ENCODE peak calls at places on chromosomes 3 and 15, in five cellular contexts. One of them, this sample, is unnamed.

GRCh38 chr15:75042730-75043508 is 19.5 kb downstream of the PPCDC start:
- DNase-seq in ureter: peak
- DNase-seq in M059J: peak
- DNase-seq in mesenteric fat pad: peak
- DNase-seq in T-helper 9 cell: peak
- DNase-seq in this sample: peak

GRCh38 chr3:4994823-4995499 is 15.7 kb downstream of the BHLHE40 start:
- DNase-seq in ureter: peak
- DNase-seq in M059J: peak
- DNase-seq in mesenteric fat pad: no peak
- DNase-seq in T-helper 9 cell: no peak
- DNase-seq in this sample: peak

GRCh38 chr3:60133269-60133877 is 1083.5 kb upstream of the CFAP20DC start:
- DNase-seq in ureter: no peak
- DNase-seq in M059J: no peak
- DNase-seq in mesenteric fat pad: no peak
- DNase-seq in T-helper 9 cell: no peak
- DNase-seq in this sample: peak

GRCh38 chr15:94057305-94057704 is 174.1 kb upstream of the MCTP2 start:
- DNase-seq in ureter: no peak
- DNase-seq in M059J: no peak
- DNase-seq in mesenteric fat pad: no peak
- DNase-seq in T-helper 9 cell: no peak
- DNase-seq in this sample: peak

GRCh38 chr3:39095778-39096177 is 11.6 kb downstream of the GORASP1 start:
- DNase-seq in ureter: peak
- DNase-seq in M059J: no peak
- DNase-seq in mesenteric fat pad: no peak
- DNase-seq in T-helper 9 cell: no peak
- DNase-seq in this sample: no peak

GRCh38 chr15:77599899-77600298 is 32.8 kb downstream of the LINGO1 start:
- DNase-seq in ureter: no peak
- DNase-seq in M059J: peak
- DNase-seq in mesenteric fat pad: no peak
- DNase-seq in T-helper 9 cell: no peak
- DNase-seq in this sample: peak

GRCh38 chr15:85646538-85647091 is 148.1 kb downstream of the KLHL25 start:
- DNase-seq in ureter: no peak
- DNase-seq in M059J: peak
- DNase-seq in mesenteric fat pad: no peak
- DNase-seq in T-helper 9 cell: peak
- DNase-seq in this sample: peak

GRCh38 chr15:34721802-34722795 is 32.7 kb downstream of the GJD2 start:
- DNase-seq in ureter: peak
- DNase-seq in M059J: peak
- DNase-seq in mesenteric fat pad: no peak
- DNase-seq in T-helper 9 cell: no peak
- DNase-seq in this sample: peak

GRCh38 chr3:38313263-38313662 is 31.2 kb downstream of the SLC22A14 start:
- DNase-seq in ureter: no peak
- DNase-seq in M059J: no peak
- DNase-seq in mesenteric fat pad: no peak
- DNase-seq in T-helper 9 cell: no peak
- DNase-seq in this sample: no peak

GRCh38 chr3:148736086-148736485 is 38.4 kb downstream of the AGTR1 start:
- DNase-seq in ureter: no peak
- DNase-seq in M059J: no peak
- DNase-seq in mesenteric fat pad: no peak
- DNase-seq in T-helper 9 cell: no peak
- DNase-seq in this sample: no peak

GRCh38 chr3:190886945-190887344 is 24.5 kb upstream of the GMNC start:
- DNase-seq in ureter: no peak
- DNase-seq in M059J: peak
- DNase-seq in mesenteric fat pad: no peak
- DNase-seq in T-helper 9 cell: no peak
- DNase-seq in this sample: peak

GRCh38 chr3:134084230-134084950 is 54.7 kb upstream of the SLCO2A1 start:
- DNase-seq in ureter: no peak
- DNase-seq in M059J: no peak
- DNase-seq in mesenteric fat pad: no peak
- DNase-seq in T-helper 9 cell: no peak
- DNase-seq in this sample: peak

GRCh38 chr3:189170559-189170958 is 1.2 kb upstream of the TPRG1 start:
- DNase-seq in ureter: no peak
- DNase-seq in M059J: peak
- DNase-seq in mesenteric fat pad: no peak
- DNase-seq in T-helper 9 cell: no peak
- DNase-seq in this sample: no peak